ENCODE peak calls at places on chromosomes 7 and 10, in six cellular contexts. X, L, D, Z, U and G are unnamed samples.

GRCh38 chr7:127437772-127438330 is 45.3 kb upstream of the ZNF800 start:
- DNase-seq in D (no peak), U (no peak), X (peak), L (no peak), Z (no peak), G (no peak)

GRCh38 chr7:16494551-16494950 is 29.0 kb upstream of the SOSTDC1 start:
- DNase-seq in X (no peak), L (no peak), D (no peak), U (no peak), Z (no peak), G (no peak)

GRCh38 chr10:77836299-77836820 is 90.2 kb downstream of the DLG5 start:
- DNase-seq in X (no peak), Z (peak), L (peak), U (peak), D (peak), G (peak)

GRCh38 chr7:128257458-128257857 is 16.4 kb downstream of the LEP start:
- DNase-seq in X (no peak), Z (no peak), L (no peak), D (no peak), U (no peak), G (no peak)

GRCh38 chr7:69204936-69205335 is 393.3 kb upstream of the AUTS2 start:
- DNase-seq in X (no peak), L (no peak), D (no peak), Z (peak), U (no peak), G (no peak)

GRCh38 chr7:44395067-44395466 is 69.7 kb upstream of the CAMK2B start:
- DNase-seq in Z (peak), U (no peak), X (no peak), L (no peak), D (no peak), G (no peak)

GRCh38 chr7:75639071-75639892 is 99.5 kb downstream of the HIP1 start:
- DNase-seq in D (peak), X (peak), Z (no peak), L (peak), U (peak), G (peak)

GRCh38 chr7:155794196-155794595 is 18.1 kb downstream of the SHH start:
- DNase-seq in Z (no peak), L (no peak), U (no peak), D (no peak), X (no peak), G (no peak)

GRCh38 chr7:143492043-143492471 is 14.4 kb downstream of the TAS2R41 start:
- DNase-seq in L (no peak), X (peak), Z (no peak), U (peak), D (no peak), G (no peak)

GRCh38 chr10:95260909-95261552 is 29.8 kb downstream of the PDLIM1 start:
- DNase-seq in Z (no peak), X (peak), D (no peak), U (no peak), L (no peak), G (no peak)

GRCh38 chr7:2539031-2540028 is 16.0 kb downstream of the BRAT1 start:
- DNase-seq in X (no peak), U (no peak), D (no peak), L (no peak), Z (no peak), G (no peak)

GRCh38 chr10:60048146-60048545 is 141.8 kb upstream of the CCDC6 start:
- DNase-seq in L (no peak), X (peak), Z (no peak), U (peak), D (no peak), G (no peak)

GRCh38 chr7:6057316-6058128 is 26.3 kb downstream of the ANKRD61 start:
- DNase-seq in L (no peak), D (no peak), X (no peak), Z (no peak), U (no peak), G (no peak)